ENCODE peak calls at places on chromosomes 6 and 20, in ten cellular contexts. V is cardiac muscle cell, R is GM10248, O is tibial nerve, M is MCF 10A, W is AG10803, L is HCT116, N is WTC11, K is mesothelial cell of epicardium, B is fibroblast of mammary gland. E is an unnamed sample.

GRCh38 chr6:32815115-32815514 is 1.7 kb downstream of the HLA-DOB start:
- DNase-seq in V (peak), R (no peak), O (no peak), M (no peak), W (peak), L (no peak), N (no peak), K (no peak), B (peak), E (no peak)

GRCh38 chr6:12595161-12595792 is 121.3 kb upstream of the PHACTR1 start:
- DNase-seq in V (peak), R (no peak), O (no peak), M (no peak), W (peak), L (no peak), N (no peak), K (no peak), B (peak), E (no peak)

GRCh38 chr20:19764207-19764606 is 6.1 kb downstream of the RIN2 start:
- DNase-seq in V (no peak), R (no peak), O (no peak), M (no peak), W (no peak), L (no peak), N (no peak), K (no peak), B (no peak), E (no peak)

GRCh38 chr6:113396644-113397201 is 460.4 kb upstream of the MARCKS start:
- DNase-seq in V (peak), R (no peak), O (no peak), M (no peak), W (no peak), L (no peak), N (no peak), K (no peak), B (no peak), E (no peak)

GRCh38 chr20:63652192-63652980 is 838 bp downstream of the STMN3 start:
- DNase-seq in V (peak), R (no peak), O (no peak), M (no peak), W (no peak), L (no peak), N (peak), K (no peak), B (no peak), E (no peak)

GRCh38 chr20:54668271-54669053 is 193.1 kb downstream of the DOK5 start:
- DNase-seq in V (peak), R (peak), O (no peak), M (peak), W (peak), L (no peak), N (peak), K (peak), B (peak), E (no peak)

GRCh38 chr20:31485450-31486339 is 10.6 kb downstream of the REM1 start:
- DNase-seq in V (peak), R (no peak), O (peak), M (no peak), W (peak), L (no peak), N (no peak), K (no peak), B (peak), E (no peak)

GRCh38 chr20:46363874-46364669 is 42.3 kb downstream of the ELMO2 start:
- DNase-seq in V (peak), R (peak), O (peak), M (peak), W (peak), L (peak), N (peak), K (peak), B (peak), E (peak)

GRCh38 chr20:7022597-7022996 is 255.1 kb downstream of the BMP2 start:
- DNase-seq in V (no peak), R (no peak), O (no peak), M (no peak), W (no peak), L (no peak), N (no peak), K (no peak), B (no peak), E (no peak)

GRCh38 chr6:27547157-27548075 is 74.5 kb upstream of the ZNF184 start:
- DNase-seq in V (peak), R (no peak), O (no peak), M (peak), W (peak), L (peak), N (peak), K (no peak), B (peak), E (no peak)

GRCh38 chr6:28673800-28674671 is 148.4 kb downstream of the GPX5 start:
- DNase-seq in V (peak), R (peak), O (no peak), M (peak), W (peak), L (peak), N (peak), K (peak), B (peak), E (no peak)

GRCh38 chr6:83574783-83575182 is 62.4 kb downstream of the PRSS35 start:
- DNase-seq in V (no peak), R (no peak), O (no peak), M (peak), W (no peak), L (no peak), N (no peak), K (no peak), B (no peak), E (no peak)

GRCh38 chr20:59177266-59178250 is 13.9 kb downstream of the ZNF831 start:
- DNase-seq in V (no peak), R (no peak), O (no peak), M (no peak), W (no peak), L (no peak), N (no peak), K (no peak), B (no peak), E (no peak)

GRCh38 chr6:70806086-70806485 is 138.4 kb downstream of the SMAP1 start:
- DNase-seq in V (no peak), R (no peak), O (no peak), M (no peak), W (no peak), L (no peak), N (no peak), K (no peak), B (no peak), E (no peak)

GRCh38 chr6:170147832-170148708 is 142.8 kb downstream of the DLL1 start:
- DNase-seq in V (no peak), R (peak), O (no peak), M (no peak), W (no peak), L (no peak), N (peak), K (no peak), B (no peak), E (no peak)

GRCh38 chr6:142359271-142359960 is 57.6 kb downstream of the ADGRG6 start:
- DNase-seq in V (peak), R (no peak), O (no peak), M (no peak), W (no peak), L (no peak), N (no peak), K (no peak), B (no peak), E (no peak)

GRCh38 chr6:65771946-65772345 is 64.9 kb upstream of the EYS start:
- DNase-seq in V (no peak), R (no peak), O (no peak), M (no peak), W (no peak), L (no peak), N (no peak), K (no peak), B (no peak), E (no peak)

GRCh38 chr6:65780691-65781090 is 73.7 kb upstream of the EYS start:
- DNase-seq in V (no peak), R (no peak), O (no peak), M (no peak), W (no peak), L (no peak), N (no peak), K (no peak), B (no peak), E (no peak)

GRCh38 chr6:65776332-65776731 is 69.3 kb upstream of the EYS start:
- DNase-seq in V (no peak), R (no peak), O (no peak), M (no peak), W (no peak), L (no peak), N (no peak), K (no peak), B (no peak), E (no peak)
- TF ChIP-seq CTCF in V (no peak), R (no peak), O (no peak), M (no peak), W (no peak), L (no peak), N (no peak), K (no peak), B (no peak), E (peak)

GRCh38 chr20:50567860-50568548 is 57.8 kb downstream of the PTPN1 start:
- DNase-seq in V (no peak), R (no peak), O (no peak), M (no peak), W (no peak), L (no peak), N (no peak), K (no peak), B (no peak), E (no peak)

GRCh38 chr20:50571466-50571865 is 61.3 kb downstream of the PTPN1 start:
- DNase-seq in V (no peak), R (no peak), O (no peak), M (no peak), W (no peak), L (no peak), N (no peak), K (no peak), B (no peak), E (no peak)

GRCh38 chr20:50568549-50568942 is 58.4 kb downstream of the PTPN1 start:
- DNase-seq in V (no peak), R (no peak), O (no peak), M (no peak), W (no peak), L (no peak), N (no peak), K (no peak), B (no peak), E (no peak)

GRCh38 chr20:50572922-50573777 is 63.0 kb downstream of the PTPN1 start:
- DNase-seq in V (peak), R (no peak), O (peak), M (peak), W (peak), L (no peak), N (no peak), K (no peak), B (peak), E (no peak)

DNA sequence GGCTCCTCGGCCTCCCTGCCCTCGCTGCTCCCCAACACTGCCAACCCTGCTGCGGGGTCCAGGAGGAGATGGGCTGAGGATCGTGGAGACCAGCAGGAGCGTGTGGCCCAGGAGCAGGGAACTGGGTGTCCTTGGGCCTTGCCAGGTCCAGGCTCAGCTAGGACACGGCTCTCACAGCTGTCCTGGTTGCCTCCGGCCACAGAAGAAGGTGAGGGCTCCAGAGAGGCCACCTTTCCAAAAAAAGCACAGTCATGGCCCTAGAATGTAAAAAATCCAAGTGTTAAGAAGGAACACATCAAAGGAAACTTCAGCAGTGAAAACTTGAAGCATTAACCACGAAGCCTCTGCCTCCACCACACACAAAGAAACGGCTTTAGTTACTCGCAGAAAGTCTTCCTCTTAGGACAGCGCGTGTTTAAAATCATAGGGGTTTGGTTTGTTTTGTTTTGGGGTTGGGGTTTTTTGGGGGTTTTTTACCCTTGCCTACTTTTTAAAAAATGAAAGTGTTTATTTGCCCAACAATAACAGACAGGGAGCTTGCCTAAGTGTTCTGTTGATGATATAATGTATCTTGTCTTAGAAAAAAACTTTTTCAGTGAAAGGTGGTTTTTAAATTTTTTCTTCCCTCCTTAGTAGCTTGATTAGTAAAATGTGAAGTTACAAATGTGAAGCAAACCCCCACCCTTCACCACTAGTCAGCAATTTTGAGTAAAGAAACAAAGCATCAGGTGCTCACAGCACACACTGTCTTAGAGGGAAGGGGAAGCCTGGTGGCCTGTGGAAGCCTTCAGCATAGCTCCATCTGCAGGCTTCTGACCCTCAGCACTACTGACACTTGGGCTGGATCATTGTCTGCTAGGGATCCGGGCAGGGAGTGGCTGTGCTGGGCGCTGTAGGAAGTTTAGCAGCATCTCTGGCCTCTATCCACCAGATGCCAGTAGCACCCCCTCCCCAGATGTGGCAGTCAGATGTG is 60.0 kb downstream of the PTPN1 start:
- DNase-seq in V (peak), R (peak), O (no peak), M (peak), W (no peak), L (peak), N (peak), K (no peak), B (peak), E (no peak)
- TF ChIP-seq CTCF in V (peak), R (peak), O (peak), M (peak), W (peak), L (peak), N (no peak), K (no peak), B (peak), E (peak)

DNA sequence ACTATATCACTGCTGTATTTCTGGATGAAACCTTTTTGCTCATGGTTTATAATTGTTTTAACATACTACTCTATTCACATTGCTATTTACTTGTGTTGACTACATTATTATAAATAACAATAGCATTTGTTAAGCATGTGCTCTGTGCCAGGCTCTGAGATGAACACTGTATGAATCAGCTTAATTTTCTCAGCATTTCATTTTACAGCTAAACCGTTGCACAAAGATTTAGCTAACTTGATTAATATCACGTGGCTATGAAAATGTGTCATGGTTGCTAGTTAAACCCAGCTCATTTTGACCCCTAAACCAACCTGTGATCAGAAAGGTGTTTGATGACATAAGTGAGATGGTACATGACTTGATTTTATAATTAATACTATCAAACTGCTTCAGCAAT is 77.5 kb downstream of the NCOA7 start:
- DNase-seq in V (no peak), R (no peak), O (no peak), M (peak), W (peak), L (no peak), N (no peak), K (no peak), B (peak), E (no peak)
- TF ChIP-seq CTCF in V (no peak), R (no peak), O (no peak), M (no peak), W (no peak), L (no peak), N (no peak), K (no peak), B (no peak), E (no peak)

GRCh38 chr6:88975369-88975768 is 12.0 kb upstream of the RNGTT start:
- DNase-seq in V (no peak), R (no peak), O (no peak), M (no peak), W (no peak), L (no peak), N (peak), K (no peak), B (no peak), E (no peak)
- TF ChIP-seq CTCF in V (no peak), R (no peak), O (no peak), M (no peak), W (no peak), L (no peak), N (no peak), K (no peak), B (peak), E (no peak)

GRCh38 chr6:138307816-138308727 is 69.6 kb upstream of the SMIM28 start:
- DNase-seq in V (peak), R (no peak), O (peak), M (peak), W (peak), L (no peak), N (no peak), K (peak), B (peak), E (no peak)
- TF ChIP-seq CTCF in V (peak), R (no peak), O (peak), M (no peak), W (peak), L (no peak), N (no peak), K (no peak), B (peak), E (no peak)

GRCh38 chr6:124962617-124963415 is 579 bp downstream of the RNF217 start:
- DNase-seq in V (peak), R (peak), O (no peak), M (peak), W (peak), L (no peak), N (peak), K (peak), B (no peak), E (no peak)
- TF ChIP-seq CTCF in V (peak), R (no peak), O (no peak), M (no peak), W (peak), L (no peak), N (no peak), K (no peak), B (no peak), E (peak)

GRCh38 chr6:43769526-43770416 is at the start of gene VEGFA:
- DNase-seq in V (peak), R (peak), O (peak), M (peak), W (peak), L (peak), N (peak), K (peak), B (peak), E (peak)
- TF ChIP-seq CTCF in V (peak), R (peak), O (peak), M (peak), W (peak), L (peak), N (peak), K (peak), B (peak), E (peak)

DNA sequence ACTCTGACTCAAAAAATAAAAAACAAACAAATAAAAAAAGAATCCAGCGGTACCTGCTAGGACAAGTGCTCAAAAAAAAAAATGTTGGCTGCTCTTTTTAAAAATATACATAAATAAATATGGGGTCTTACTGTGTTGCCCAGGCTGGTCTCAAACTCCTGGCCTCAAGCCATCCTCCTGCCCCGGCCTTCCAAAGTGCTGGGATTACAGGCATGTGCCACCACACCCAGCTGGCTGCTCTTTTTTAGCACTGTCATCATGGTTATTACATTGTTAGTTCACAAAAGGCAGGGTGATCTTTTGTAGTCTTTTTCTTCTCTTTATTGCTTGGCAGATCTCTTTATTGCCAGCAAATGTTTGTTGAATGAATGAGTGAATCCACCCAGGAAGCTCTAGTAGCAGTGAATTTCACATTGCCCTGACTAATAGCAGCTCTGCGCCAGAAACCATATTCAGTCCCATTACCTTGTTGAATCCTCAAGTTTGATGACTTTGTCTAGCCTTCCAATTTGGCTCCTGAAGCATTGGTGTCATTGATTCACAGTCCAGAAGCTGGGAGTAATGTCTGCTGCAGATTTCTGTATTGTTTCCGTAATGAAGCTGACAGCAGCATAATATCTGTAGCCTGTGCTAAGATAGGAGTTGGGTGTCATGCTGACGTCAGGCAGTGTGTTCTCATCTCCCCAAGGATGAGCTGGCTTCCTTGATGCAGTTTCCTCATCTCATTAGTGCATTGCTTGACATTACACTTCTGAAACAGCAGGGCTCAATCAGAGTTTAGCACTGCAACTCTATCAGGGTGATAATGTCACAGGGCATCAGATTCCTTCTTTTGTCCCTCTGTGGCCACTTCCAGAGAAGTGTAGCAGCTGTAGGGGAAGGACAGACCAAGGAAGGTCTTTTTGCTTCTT is 84.9 kb upstream of the TGM3 start:
- DNase-seq in V (peak), R (no peak), O (no peak), M (peak), W (peak), L (no peak), N (no peak), K (no peak), B (peak), E (no peak)
- TF ChIP-seq CTCF in V (no peak), R (no peak), O (no peak), M (peak), W (peak), L (no peak), N (no peak), K (no peak), B (peak), E (no peak)

DNA sequence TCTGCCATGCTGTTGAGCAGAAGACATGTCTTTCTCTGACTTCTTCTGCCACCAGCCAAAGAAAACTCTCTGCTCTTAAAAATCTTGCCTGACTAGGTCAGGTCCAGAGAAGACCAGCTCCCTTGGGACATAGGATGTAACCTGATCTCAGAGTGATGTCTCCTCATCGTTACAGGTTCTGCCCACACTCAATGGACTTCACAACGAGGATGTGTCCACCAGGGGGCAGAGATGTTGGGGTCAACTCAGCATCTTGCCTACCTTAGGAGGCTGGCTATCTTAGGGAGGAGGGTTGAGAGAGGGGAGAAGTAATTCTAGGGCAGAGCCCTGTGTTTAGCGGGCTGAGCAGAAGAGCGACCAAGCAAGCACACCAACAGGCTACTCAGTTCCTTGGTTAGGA is 207.6 kb upstream of the CDH4 start:
- DNase-seq in V (no peak), R (no peak), O (no peak), M (peak), W (no peak), L (no peak), N (peak), K (no peak), B (peak), E (no peak)
- TF ChIP-seq CTCF in V (no peak), R (no peak), O (no peak), M (no peak), W (no peak), L (no peak), N (peak), K (peak), B (peak), E (no peak)

E was measured in D721Med.